ENCODE peak calls at places on chromosomes 16 and 17, in five cellular contexts. One of them, this sample, is unnamed.

GRCh38 chr17:51630101-51630671 is 369.8 kb downstream of the UTP18 start:
- DNase-seq in transverse colon: no peak
- DNase-seq in SK-MEL-5: no peak
- DNase-seq in lung: no peak
- DNase-seq in lung microvascular endothelial cell: no peak
- DNase-seq in this sample: peak

GRCh38 chr16:88454315-88455057 is 1.4 kb downstream of the ZFPM1 start:
- DNase-seq in lung: no peak
- DNase-seq in transverse colon: peak
- DNase-seq in lung microvascular endothelial cell: peak
- DNase-seq in SK-MEL-5: no peak
- DNase-seq in this sample: peak

GRCh38 chr16:84496991-84497390 is 7.5 kb downstream of the MEAK7 start:
- DNase-seq in transverse colon: no peak
- DNase-seq in lung: no peak
- DNase-seq in lung microvascular endothelial cell: no peak
- DNase-seq in SK-MEL-5: no peak
- DNase-seq in this sample: peak

GRCh38 chr16:76294691-76295214 is 17.6 kb downstream of the CNTNAP4 start:
- DNase-seq in lung microvascular endothelial cell: no peak
- DNase-seq in transverse colon: no peak
- DNase-seq in SK-MEL-5: no peak
- DNase-seq in lung: no peak
- DNase-seq in this sample: no peak

GRCh38 chr17:16507918-16508533 is 16.0 kb upstream of the LRRC75A start:
- DNase-seq in lung microvascular endothelial cell: no peak
- DNase-seq in SK-MEL-5: no peak
- DNase-seq in lung: no peak
- DNase-seq in transverse colon: peak
- DNase-seq in this sample: no peak

GRCh38 chr16:56281256-56281805 is 90.0 kb downstream of the GNAO1 start:
- DNase-seq in lung microvascular endothelial cell: no peak
- DNase-seq in transverse colon: no peak
- DNase-seq in lung: no peak
- DNase-seq in SK-MEL-5: peak
- DNase-seq in this sample: no peak

GRCh38 chr16:77273-77806 is 685 bp upstream of the MPG start:
- DNase-seq in transverse colon: peak
- DNase-seq in lung: peak
- DNase-seq in SK-MEL-5: no peak
- DNase-seq in lung microvascular endothelial cell: peak
- DNase-seq in this sample: no peak

GRCh38 chr16:31271621-31272190 is 11.9 kb downstream of the ITGAM start:
- DNase-seq in transverse colon: no peak
- DNase-seq in lung: no peak
- DNase-seq in lung microvascular endothelial cell: no peak
- DNase-seq in SK-MEL-5: no peak
- DNase-seq in this sample: no peak

GRCh38 chr17:27088767-27089078 is 205.2 kb upstream of the WSB1 start:
- DNase-seq in SK-MEL-5: no peak
- DNase-seq in lung microvascular endothelial cell: no peak
- DNase-seq in lung: no peak
- DNase-seq in transverse colon: no peak
- DNase-seq in this sample: no peak

GRCh38 chr16:88487920-88488842 is 35.1 kb downstream of the ZFPM1 start:
- DNase-seq in SK-MEL-5: no peak
- DNase-seq in lung microvascular endothelial cell: no peak
- DNase-seq in transverse colon: peak
- DNase-seq in lung: no peak
- DNase-seq in this sample: peak

GRCh38 chr17:80071116-80071980 is 30.0 kb upstream of the GAA start:
- DNase-seq in SK-MEL-5: no peak
- DNase-seq in lung microvascular endothelial cell: peak
- DNase-seq in lung: peak
- DNase-seq in transverse colon: peak
- DNase-seq in this sample: peak

GRCh38 chr17:70073326-70073725 is 1.7 kb upstream of the KCNJ16 start:
- DNase-seq in transverse colon: no peak
- DNase-seq in lung: no peak
- DNase-seq in lung microvascular endothelial cell: no peak
- DNase-seq in SK-MEL-5: no peak
- DNase-seq in this sample: no peak

GRCh38 chr16:85188822-85189672 is 76.8 kb upstream of the CIBAR2 start:
- DNase-seq in transverse colon: no peak
- DNase-seq in SK-MEL-5: peak
- DNase-seq in lung microvascular endothelial cell: no peak
- DNase-seq in lung: no peak
- DNase-seq in this sample: no peak

GRCh38 chr17:45320349-45320930 is 3.6 kb upstream of the MAP3K14 start:
- DNase-seq in lung microvascular endothelial cell: no peak
- DNase-seq in SK-MEL-5: no peak
- DNase-seq in transverse colon: no peak
- DNase-seq in lung: no peak
- DNase-seq in this sample: no peak

GRCh38 chr17:50817838-50818237 is 17.5 kb upstream of the WFIKKN2 start:
- DNase-seq in transverse colon: no peak
- DNase-seq in lung: no peak
- DNase-seq in SK-MEL-5: no peak
- DNase-seq in lung microvascular endothelial cell: no peak
- DNase-seq in this sample: no peak

GRCh38 chr16:79415983-79416641 is 184.4 kb downstream of the MAF start:
- DNase-seq in lung microvascular endothelial cell: no peak
- DNase-seq in transverse colon: no peak
- DNase-seq in SK-MEL-5: no peak
- DNase-seq in lung: no peak
- DNase-seq in this sample: no peak

GRCh38 chr17:58323420-58324408 is 4.9 kb downstream of the TSPOAP1 start:
- DNase-seq in transverse colon: no peak
- DNase-seq in lung: no peak
- DNase-seq in lung microvascular endothelial cell: no peak
- DNase-seq in SK-MEL-5: no peak
- DNase-seq in this sample: no peak

GRCh38 chr17:35129154-35129972 is 7.9 kb downstream of the FNDC8 start:
- DNase-seq in transverse colon: no peak
- DNase-seq in lung microvascular endothelial cell: no peak
- DNase-seq in SK-MEL-5: no peak
- DNase-seq in lung: no peak
- DNase-seq in this sample: no peak

GRCh38 chr16:51392651-51393187 is 241.6 kb upstream of the SALL1 start:
- DNase-seq in SK-MEL-5: no peak
- DNase-seq in transverse colon: no peak
- DNase-seq in lung: no peak
- DNase-seq in lung microvascular endothelial cell: no peak
- DNase-seq in this sample: no peak

GRCh38 chr17:19386276-19386863 is 620 bp downstream of the MFAP4 start:
- DNase-seq in lung: peak
- DNase-seq in lung microvascular endothelial cell: no peak
- DNase-seq in transverse colon: peak
- DNase-seq in SK-MEL-5: no peak
- DNase-seq in this sample: no peak

GRCh38 chr16:10944249-10945064 is at the start of gene CLEC16A:
- DNase-seq in SK-MEL-5: peak
- DNase-seq in transverse colon: peak
- DNase-seq in lung: peak
- DNase-seq in lung microvascular endothelial cell: peak
- DNase-seq in this sample: peak

GRCh38 chr17:47305302-47305923 is 18.3 kb upstream of the EFCAB13 start:
- DNase-seq in lung microvascular endothelial cell: peak
- DNase-seq in lung: no peak
- DNase-seq in SK-MEL-5: no peak
- DNase-seq in transverse colon: no peak
- DNase-seq in this sample: no peak

GRCh38 chr17:66123163-66123562 is 68.8 kb downstream of the CEP112 start:
- DNase-seq in lung microvascular endothelial cell: no peak
- DNase-seq in SK-MEL-5: no peak
- DNase-seq in lung: no peak
- DNase-seq in transverse colon: no peak
- DNase-seq in this sample: no peak

GRCh38 chr16:46746821-46747776 is 1.0 kb downstream of the MYLK3 start:
- DNase-seq in lung: no peak
- DNase-seq in transverse colon: no peak
- DNase-seq in lung microvascular endothelial cell: no peak
- DNase-seq in SK-MEL-5: no peak
- DNase-seq in this sample: no peak

GRCh38 chr17:73952498-73953205 is 250.8 kb upstream of the RPL38 start:
- DNase-seq in SK-MEL-5: peak
- DNase-seq in lung: no peak
- DNase-seq in lung microvascular endothelial cell: no peak
- DNase-seq in transverse colon: peak
- DNase-seq in this sample: no peak

GRCh38 chr16:82715833-82716232 is 89.1 kb downstream of the CDH13 start:
- DNase-seq in lung microvascular endothelial cell: no peak
- DNase-seq in transverse colon: no peak
- DNase-seq in SK-MEL-5: no peak
- DNase-seq in lung: no peak
- DNase-seq in this sample: no peak

GRCh38 chr16:27446721-27447120 is 44.7 kb downstream of the IL21R start:
- DNase-seq in transverse colon: peak
- DNase-seq in lung: no peak
- DNase-seq in SK-MEL-5: no peak
- DNase-seq in lung microvascular endothelial cell: no peak
- DNase-seq in this sample: no peak

GRCh38 chr17:2266045-2266864 is 37.3 kb downstream of the SMG6 start:
- DNase-seq in lung microvascular endothelial cell: peak
- DNase-seq in SK-MEL-5: no peak
- DNase-seq in lung: peak
- DNase-seq in transverse colon: peak
- DNase-seq in this sample: no peak

GRCh38 chr16:51994597-51994996 is 552.3 kb downstream of the TOX3 start:
- DNase-seq in transverse colon: peak
- DNase-seq in lung: peak
- DNase-seq in SK-MEL-5: peak
- DNase-seq in lung microvascular endothelial cell: peak
- DNase-seq in this sample: peak